ENCODE peak calls at places on chromosome 2, in ten cellular contexts. W, X, R, A, Z, E, U, O, H and L are unnamed samples. For H3K36me3 and H3K4me1, the result is how much of the 10 kb centered on the place peaks cover.

GRCh38 chr2:68487773-68488355 is 20.5 kb downstream of the APLF start:
- DNase-seq in W (no peak), X (no peak), R (peak), A (peak), Z (peak), E (no peak), U (no peak), O (no peak), H (peak), L (no peak)

GRCh38 chr2:118443596-118443995 is 355.3 kb downstream of the INSIG2 start:
- DNase-seq in W (no peak), X (no peak), R (peak), A (no peak), Z (no peak), E (no peak), U (no peak), O (no peak), H (no peak), L (no peak)

GRCh38 chr2:231016576-231017249 is 20.6 kb upstream of the C2orf72 start:
- DNase-seq in W (no peak), X (no peak), R (no peak), A (no peak), Z (no peak), E (no peak), U (no peak), O (no peak), H (no peak), L (no peak)

GRCh38 chr2:241516520-241516965 is 8.2 kb upstream of the STK25 start:
- DNase-seq in W (no peak), X (no peak), R (no peak), A (no peak), Z (no peak), E (no peak), U (no peak), O (no peak), H (no peak), L (no peak)

GRCh38 chr2:72931280-72931910 is 14.1 kb downstream of the EMX1 start:
- DNase-seq in W (no peak), X (peak), R (no peak), A (no peak), Z (no peak), E (no peak), U (peak), O (no peak), H (no peak), L (no peak)

GRCh38 chr2:150832686-150833085 is 345.2 kb upstream of the RND3 start:
- DNase-seq in W (no peak), X (no peak), R (no peak), A (no peak), Z (no peak), E (no peak), U (no peak), O (no peak), H (no peak), L (no peak)

GRCh38 chr2:206250041-206250897 is 24.2 kb upstream of the ZDBF2 start:
- DNase-seq in W (no peak), X (peak), R (peak), A (peak), Z (no peak), E (peak), U (no peak), O (no peak), H (no peak), L (no peak)

GRCh38 chr2:240468300-240469238 is 33.1 kb downstream of the GPC1 start:
- DNase-seq in W (no peak), X (no peak), R (no peak), A (no peak), Z (peak), E (no peak), U (peak), O (peak), H (no peak), L (peak)

GRCh38 chr2:165902929-165903328 is 50.6 kb downstream of the TTC21B start:
- DNase-seq in W (no peak), X (no peak), R (peak), A (no peak), Z (no peak), E (no peak), U (no peak), O (no peak), H (no peak), L (no peak)

GRCh38 chr2:8148260-8148880 is 533.5 kb upstream of the ID2 start:
- DNase-seq in W (no peak), X (no peak), R (peak), A (no peak), Z (no peak), E (peak), U (no peak), O (no peak), H (no peak), L (no peak)

GRCh38 chr2:79833235-79833878 is 320.5 kb downstream of the CTNNA2 start:
- DNase-seq in W (no peak), X (no peak), R (no peak), A (peak), Z (no peak), E (no peak), U (no peak), O (no peak), H (no peak), L (no peak)

GRCh38 chr2:148875387-148876051 is 492 bp downstream of the KIF5C start:
- DNase-seq in W (no peak), X (peak), R (no peak), A (peak), Z (peak), E (no peak), U (no peak), O (no peak), H (no peak), L (no peak)

GRCh38 chr2:47518497-47519146 is 115.7 kb downstream of the MSH2 start:
- DNase-seq in W (no peak), X (no peak), R (no peak), A (no peak), Z (no peak), E (no peak), U (no peak), O (no peak), H (no peak), L (no peak)

GRCh38 chr2:7269993-7270392 is 352.8 kb downstream of the RNF144A start:
- DNase-seq in W (no peak), X (no peak), R (no peak), A (no peak), Z (no peak), E (no peak), U (no peak), O (no peak), H (no peak), L (no peak)

GRCh38 chr2:159939946-159940345 is 122.5 kb downstream of the PLA2R1 start:
- DNase-seq in W (no peak), X (no peak), R (peak), A (peak), Z (peak), E (no peak), U (no peak), O (no peak), H (peak), L (no peak)

GRCh38 chr2:1502891-1503304 is 89.6 kb downstream of the TPO start:
- DNase-seq in W (no peak), X (peak), R (no peak), A (no peak), Z (no peak), E (no peak), U (peak), O (no peak), H (no peak), L (no peak)

GRCh38 chr2:217942731-217943335 is 60.0 kb downstream of the TNS1 start:
- DNase-seq in W (no peak), X (no peak), R (no peak), A (no peak), Z (no peak), E (no peak), U (no peak), O (no peak), H (no peak), L (no peak)

GRCh38 chr2:50344509-50345106 is 687.3 kb downstream of the NRXN1 start:
- DNase-seq in W (no peak), X (peak), R (no peak), A (peak), Z (no peak), E (no peak), U (no peak), O (no peak), H (no peak), L (no peak)

GRCh38 chr2:128261245-128262128 is 57.2 kb downstream of the HS6ST1 start:
- DNase-seq in W (no peak), X (peak), R (no peak), A (no peak), Z (no peak), E (no peak), U (no peak), O (no peak), H (no peak), L (no peak)

GRCh38 chr2:102755284-102755683 is 6.5 kb upstream of the TMEM182 start:
- DNase-seq in W (no peak), X (no peak), R (peak), A (peak), Z (no peak), E (no peak), U (no peak), O (no peak), H (no peak), L (no peak)

GRCh38 chr2:110153416-110153815 is 37.8 kb upstream of the MALL start:
- DNase-seq in W (no peak), X (no peak), R (no peak), A (no peak), Z (no peak), E (no peak), U (no peak), O (no peak), H (no peak), L (no peak)

GRCh38 chr2:221428896-221429295 is 143.2 kb downstream of the EPHA4 start:
- DNase-seq in W (no peak), X (no peak), R (no peak), A (no peak), Z (no peak), E (no peak), U (no peak), O (no peak), H (no peak), L (no peak)

GRCh38 chr2:221431477-221431876 is 140.6 kb downstream of the EPHA4 start:
- DNase-seq in W (no peak), X (no peak), R (no peak), A (no peak), Z (no peak), E (no peak), U (no peak), O (peak), H (no peak), L (no peak)

GRCh38 chr2:221426929-221427328 is 145.2 kb downstream of the EPHA4 start:
- DNase-seq in W (no peak), X (no peak), R (no peak), A (no peak), Z (no peak), E (no peak), U (no peak), O (no peak), H (no peak), L (no peak)

GRCh38 chr2:221434155-221434554 is 137.9 kb downstream of the EPHA4 start:
- DNase-seq in W (no peak), X (no peak), R (peak), A (no peak), Z (no peak), E (no peak), U (no peak), O (no peak), H (no peak), L (no peak)

GRCh38 chr2:221429741-221430491 is 142.2 kb downstream of the EPHA4 start:
- DNase-seq in W (peak), X (peak), R (peak), A (no peak), Z (no peak), E (no peak), U (peak), O (peak), H (no peak), L (no peak)
- TF ChIP-seq POLR2AphosphoS5 in W (no peak), X (no peak), R (no peak), A (no peak), Z (no peak), E (no peak), U (peak), O (peak), H (no peak), L (no peak)

GRCh38 chr2:73937103-73937885 is 10.6 kb downstream of the DGUOK start:
- DNase-seq in W (no peak), X (no peak), R (no peak), A (no peak), Z (no peak), E (no peak), U (no peak), O (no peak), H (peak), L (no peak)

GRCh38 chr2:73939419-73939818 is 12.7 kb downstream of the DGUOK start:
- DNase-seq in W (peak), X (no peak), R (no peak), A (peak), Z (no peak), E (no peak), U (no peak), O (peak), H (no peak), L (peak)

GRCh38 chr2:73937899-73938298 is 11.2 kb downstream of the DGUOK start:
- DNase-seq in W (no peak), X (no peak), R (no peak), A (no peak), Z (no peak), E (no peak), U (no peak), O (no peak), H (no peak), L (no peak)

GRCh38 chr2:73935641-73936040 is 9.0 kb downstream of the DGUOK start:
- DNase-seq in W (no peak), X (no peak), R (peak), A (no peak), Z (no peak), E (no peak), U (no peak), O (no peak), H (no peak), L (no peak)

DNA sequence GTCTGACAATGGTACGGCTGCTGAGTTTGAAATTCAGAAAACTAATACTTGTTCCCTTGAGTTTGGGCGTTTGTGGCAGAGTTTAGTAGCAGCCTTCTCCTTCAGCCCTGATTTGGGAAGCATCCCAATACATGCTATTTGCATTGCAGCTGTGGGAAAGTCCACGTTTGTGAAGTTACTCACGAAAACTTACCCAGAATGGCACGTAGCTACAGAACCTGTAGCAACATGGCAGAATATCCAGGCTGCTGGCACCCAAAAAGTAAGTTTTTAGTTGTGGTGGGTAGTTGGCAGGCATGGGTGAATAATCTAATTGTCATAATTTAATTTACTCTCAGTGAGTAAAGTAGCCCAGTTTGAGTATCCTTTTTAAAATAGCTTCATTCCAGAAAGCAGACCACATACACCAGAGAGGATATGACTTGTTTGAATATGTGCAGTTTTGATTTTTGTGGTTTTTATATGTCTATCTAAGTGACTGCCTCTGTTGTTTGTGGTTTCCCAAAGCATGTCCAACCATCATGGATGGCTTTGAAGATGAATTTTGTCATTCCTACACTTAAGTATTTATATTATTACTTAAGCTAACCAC is 12.2 kb downstream of the DGUOK start:
- DNase-seq in W (no peak), X (no peak), R (no peak), A (no peak), Z (peak), E (no peak), U (no peak), O (no peak), H (no peak), L (no peak)
- H3K36me3 ChIP-seq in W (under half), X (under half), R (under half), A (under half), Z (under half), E (under half), U (under half), O (under half), H (half or more), L (under half)

GRCh38 chr2:237640493-237640998 is 13.2 kb downstream of the LRRFIP1 start:
- DNase-seq in W (no peak), X (no peak), R (no peak), A (no peak), Z (no peak), E (no peak), U (no peak), O (no peak), H (no peak), L (no peak)

GRCh38 chr2:237632991-237633629 is 5.7 kb downstream of the LRRFIP1 start:
- DNase-seq in W (no peak), X (no peak), R (no peak), A (no peak), Z (no peak), E (no peak), U (no peak), O (no peak), H (no peak), L (no peak)

GRCh38 chr2:237637429-237638135 is 10.2 kb downstream of the LRRFIP1 start:
- DNase-seq in W (no peak), X (no peak), R (no peak), A (no peak), Z (no peak), E (no peak), U (no peak), O (no peak), H (no peak), L (no peak)

GRCh38 chr2:237639441-237640220 is 12.2 kb downstream of the LRRFIP1 start:
- DNase-seq in W (no peak), X (no peak), R (no peak), A (no peak), Z (no peak), E (no peak), U (no peak), O (no peak), H (no peak), L (no peak)

GRCh38 chr2:237636578-237636977 is 9.2 kb downstream of the LRRFIP1 start:
- DNase-seq in W (no peak), X (no peak), R (no peak), A (no peak), Z (no peak), E (no peak), U (no peak), O (no peak), H (no peak), L (no peak)
- H3K4me1 ChIP-seq in W (under half), X (under half), R (under half), A (under half), Z (under half), E (under half), U (under half), O (under half), H (under half), L (under half)

GRCh38 chr2:212539145-212539880 is 711 bp upstream of the ERBB4 start:
- DNase-seq in W (peak), X (peak), R (peak), A (peak), Z (peak), E (no peak), U (peak), O (peak), H (no peak), L (no peak)

GRCh38 chr2:212537311-212538155 is 1.1 kb downstream of the ERBB4 start:
- DNase-seq in W (peak), X (peak), R (peak), A (peak), Z (peak), E (no peak), U (no peak), O (peak), H (no peak), L (no peak)

GRCh38 chr2:212536385-212537310 is 2.0 kb downstream of the ERBB4 start:
- DNase-seq in W (no peak), X (peak), R (peak), A (peak), Z (peak), E (no peak), U (no peak), O (no peak), H (no peak), L (no peak)

GRCh38 chr2:212540356-212540755 is 1.8 kb upstream of the ERBB4 start:
- DNase-seq in W (no peak), X (no peak), R (no peak), A (no peak), Z (no peak), E (no peak), U (no peak), O (no peak), H (no peak), L (no peak)

GRCh38 chr2:212538156-212539144 is at the start of gene ERBB4:
- DNase-seq in W (peak), X (peak), R (peak), A (peak), Z (peak), E (no peak), U (peak), O (peak), H (no peak), L (no peak)
- TF ChIP-seq POLR2AphosphoS5 in W (no peak), X (no peak), R (no peak), A (no peak), Z (no peak), E (no peak), U (no peak), O (no peak), H (no peak), L (no peak)

DNA sequence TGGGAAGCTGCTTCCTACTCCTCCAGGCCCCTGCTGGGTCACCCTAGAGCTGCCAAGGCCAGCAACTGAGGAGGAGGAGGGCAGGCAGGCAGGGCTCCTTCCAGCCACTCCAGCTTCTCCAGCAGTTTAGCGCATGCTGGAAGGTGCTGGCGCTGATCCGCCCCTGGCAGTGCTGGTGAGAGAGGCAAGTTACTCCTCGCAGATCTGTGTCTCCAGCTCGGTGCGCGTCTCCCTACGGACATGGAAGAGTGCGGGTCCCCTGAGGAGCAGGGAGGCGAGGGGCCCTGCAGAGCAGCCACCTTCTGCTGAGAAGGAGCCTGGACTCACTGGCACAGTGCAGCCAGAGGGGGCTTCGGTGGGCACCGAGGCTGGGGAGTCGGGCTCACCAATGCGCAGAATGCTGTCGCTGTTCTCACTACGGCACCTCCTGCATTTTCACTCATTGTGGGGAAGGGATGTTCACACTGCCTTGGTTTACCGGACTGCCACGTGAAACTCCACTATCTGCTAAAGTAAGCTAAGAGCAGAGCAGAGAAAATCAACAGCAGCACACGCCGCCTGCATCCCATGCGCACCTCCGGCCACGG is 206.0 kb downstream of the HDAC4 start:
- DNase-seq in W (peak), X (peak), R (no peak), A (no peak), Z (no peak), E (no peak), U (peak), O (no peak), H (no peak), L (no peak)
- H3K36me3 ChIP-seq in W (under half), X (under half), R (under half), A (under half), Z (under half), E (under half), U (under half), O (under half), H (under half), L (under half)

GRCh38 chr2:211931314-211931713 is 607.3 kb downstream of the ERBB4 start:
- DNase-seq in W (no peak), X (no peak), R (no peak), A (no peak), Z (no peak), E (no peak), U (no peak), O (no peak), H (no peak), L (no peak)
- H3K4me1 ChIP-seq in W (under half), X (under half), R (under half), A (under half), Z (under half), E (under half), U (under half), O (under half), H (under half), L (under half)

GRCh38 chr2:43458002-43458628 is 137.7 kb downstream of the THADA start:
- DNase-seq in W (no peak), X (no peak), R (peak), A (no peak), Z (no peak), E (no peak), U (no peak), O (no peak), H (no peak), L (no peak)
- TF ChIP-seq POLR2AphosphoS5 in W (peak), X (no peak), R (no peak), A (no peak), Z (peak), E (no peak), U (peak), O (no peak), H (no peak), L (no peak)

GRCh38 chr2:27220091-27220490 is 2.9 kb downstream of the CAD start:
- DNase-seq in W (no peak), X (no peak), R (no peak), A (no peak), Z (no peak), E (no peak), U (no peak), O (no peak), H (no peak), L (no peak)

GRCh38 chr2:27218614-27219013 is 1.4 kb downstream of the CAD start:
- DNase-seq in W (no peak), X (no peak), R (no peak), A (no peak), Z (no peak), E (no peak), U (peak), O (no peak), H (no peak), L (no peak)

GRCh38 chr2:27216416-27217137 is 592 bp upstream of the CAD start:
- DNase-seq in W (no peak), X (no peak), R (no peak), A (peak), Z (no peak), E (no peak), U (peak), O (no peak), H (no peak), L (no peak)

GRCh38 chr2:27214936-27215335 is 2.2 kb upstream of the CAD start:
- DNase-seq in W (no peak), X (no peak), R (no peak), A (no peak), Z (no peak), E (no peak), U (peak), O (no peak), H (no peak), L (no peak)

GRCh38 chr2:27217173-27218121 is at the start of gene CAD:
- DNase-seq in W (peak), X (peak), R (peak), A (peak), Z (peak), E (no peak), U (peak), O (peak), H (peak), L (no peak)
- H3K36me3 ChIP-seq in W (under half), X (under half), R (under half), A (under half), Z (half or more), E (under half), U (under half), O (under half), H (half or more), L (under half)